ENCODE peak calls at places on chromosomes 2 and 18, in five cellular contexts. One of them, this sample, is unnamed.

GRCh38 chr2:40384714-40385113 is 67.2 kb downstream of the SLC8A1 start:
- DNase-seq in psoas muscle: no peak
- DNase-seq in Caco-2: no peak
- DNase-seq in neural progenitor cell: no peak
- DNase-seq in A549: no peak
- DNase-seq in this sample: no peak

GRCh38 chr2:113709022-113709421 is 47.4 kb downstream of the SLC35F5 start:
- DNase-seq in psoas muscle: no peak
- DNase-seq in Caco-2: no peak
- DNase-seq in neural progenitor cell: no peak
- DNase-seq in A549: no peak
- DNase-seq in this sample: no peak

GRCh38 chr2:215664847-215665525 is 229.1 kb upstream of the FN1 start:
- DNase-seq in psoas muscle: no peak
- DNase-seq in Caco-2: no peak
- DNase-seq in neural progenitor cell: no peak
- DNase-seq in A549: peak; percentile 51
- DNase-seq in this sample: no peak

GRCh38 chr2:201257941-201258665 is 2.2 kb upstream of the CASP8 start:
- DNase-seq in psoas muscle: peak; percentile 57
- DNase-seq in Caco-2: peak; percentile 64
- DNase-seq in neural progenitor cell: no peak
- DNase-seq in A549: peak; percentile 55
- DNase-seq in this sample: peak; percentile 98

GRCh38 chr2:37563375-37564011 is 107.9 kb downstream of the CDC42EP3 start:
- DNase-seq in psoas muscle: no peak
- DNase-seq in Caco-2: no peak
- DNase-seq in neural progenitor cell: no peak
- DNase-seq in A549: no peak
- DNase-seq in this sample: no peak

GRCh38 chr18:5601188-5601624 is 57.4 kb upstream of the EPB41L3 start:
- DNase-seq in psoas muscle: no peak
- DNase-seq in Caco-2: no peak
- DNase-seq in neural progenitor cell: no peak
- DNase-seq in A549: no peak
- DNase-seq in this sample: no peak

GRCh38 chr2:239911630-239912071 is 113.5 kb downstream of the NDUFA10 start:
- DNase-seq in psoas muscle: no peak
- DNase-seq in Caco-2: no peak
- DNase-seq in neural progenitor cell: no peak
- DNase-seq in A549: no peak
- DNase-seq in this sample: no peak

GRCh38 chr2:147531299-147531698 is 313.5 kb upstream of the ACVR2A start:
- DNase-seq in psoas muscle: no peak
- DNase-seq in Caco-2: no peak
- DNase-seq in neural progenitor cell: no peak
- DNase-seq in A549: no peak
- DNase-seq in this sample: no peak

GRCh38 chr18:76584414-76585310 is 89.6 kb upstream of the ZNF516 start:
- DNase-seq in psoas muscle: no peak
- DNase-seq in Caco-2: no peak
- DNase-seq in neural progenitor cell: no peak
- DNase-seq in A549: no peak
- DNase-seq in this sample: no peak

GRCh38 chr2:54952978-54953456 is 97.2 kb downstream of the RTN4 start:
- DNase-seq in psoas muscle: no peak
- DNase-seq in Caco-2: no peak
- DNase-seq in neural progenitor cell: no peak
- DNase-seq in A549: no peak
- DNase-seq in this sample: no peak

GRCh38 chr2:70688427-70688826 is 79.6 kb downstream of the ADD2 start:
- DNase-seq in psoas muscle: no peak
- DNase-seq in Caco-2: no peak
- DNase-seq in neural progenitor cell: no peak
- DNase-seq in A549: no peak
- DNase-seq in this sample: no peak

GRCh38 chr2:15939854-15940660 is at the start of gene MYCN:
- DNase-seq in psoas muscle: no peak
- DNase-seq in Caco-2: peak; percentile 92
- DNase-seq in neural progenitor cell: peak; percentile 95
- DNase-seq in A549: peak; percentile 44
- DNase-seq in this sample: no peak

GRCh38 chr2:32884346-32884745 is 62.4 kb upstream of the LTBP1 start:
- DNase-seq in psoas muscle: no peak
- DNase-seq in Caco-2: no peak
- DNase-seq in neural progenitor cell: no peak
- DNase-seq in A549: no peak
- DNase-seq in this sample: no peak

GRCh38 chr2:17752892-17753802 is 463 bp downstream of the SMC6 start:
- DNase-seq in psoas muscle: peak; percentile 40
- DNase-seq in Caco-2: peak; percentile 78
- DNase-seq in neural progenitor cell: peak; percentile 83
- DNase-seq in A549: peak; percentile 53
- DNase-seq in this sample: peak; percentile 46

GRCh38 chr2:232689152-232689910 is 7.8 kb upstream of the GIGYF2 start:
- DNase-seq in psoas muscle: peak; percentile 27
- DNase-seq in Caco-2: no peak
- DNase-seq in neural progenitor cell: no peak
- DNase-seq in A549: no peak
- DNase-seq in this sample: no peak

GRCh38 chr2:205675861-205676516 is 6.3 kb upstream of the NRP2 start:
- DNase-seq in psoas muscle: no peak
- DNase-seq in Caco-2: peak; percentile 73
- DNase-seq in neural progenitor cell: peak; percentile 67
- DNase-seq in A549: peak; percentile 67
- DNase-seq in this sample: no peak

GRCh38 chr2:84808279-84808678 is 72.6 kb downstream of the TRABD2A start:
- DNase-seq in psoas muscle: no peak
- DNase-seq in Caco-2: no peak
- DNase-seq in neural progenitor cell: no peak
- DNase-seq in A549: no peak
- DNase-seq in this sample: no peak

GRCh38 chr18:9673296-9674251 is 34.5 kb upstream of the RAB31 start:
- DNase-seq in psoas muscle: no peak
- DNase-seq in Caco-2: peak; percentile 85
- DNase-seq in neural progenitor cell: peak; percentile 44
- DNase-seq in A549: peak; percentile 94
- DNase-seq in this sample: no peak

GRCh38 chr2:218031771-218032257 is 29.0 kb upstream of the TNS1 start:
- DNase-seq in psoas muscle: no peak
- DNase-seq in Caco-2: no peak
- DNase-seq in neural progenitor cell: peak; percentile 1
- DNase-seq in A549: no peak
- DNase-seq in this sample: peak; percentile 3

GRCh38 chr2:232465061-232465460 is 9.1 kb downstream of the ALPI start:
- DNase-seq in psoas muscle: no peak
- DNase-seq in Caco-2: no peak
- DNase-seq in neural progenitor cell: no peak
- DNase-seq in A549: no peak
- DNase-seq in this sample: no peak

GRCh38 chr18:70672581-70672980 is 383.7 kb downstream of the SOCS6 start:
- DNase-seq in psoas muscle: no peak
- DNase-seq in Caco-2: no peak
- DNase-seq in neural progenitor cell: no peak
- DNase-seq in A549: no peak
- DNase-seq in this sample: peak; percentile 16

GRCh38 chr2:141038341-141038740 is 1092.5 kb downstream of the LRP1B start:
- DNase-seq in psoas muscle: no peak
- DNase-seq in Caco-2: no peak
- DNase-seq in neural progenitor cell: no peak
- DNase-seq in A549: no peak
- DNase-seq in this sample: no peak

GRCh38 chr2:156505696-156506095 is 69.5 kb downstream of the GPD2 start:
- DNase-seq in psoas muscle: no peak
- DNase-seq in Caco-2: no peak
- DNase-seq in neural progenitor cell: no peak
- DNase-seq in A549: no peak
- DNase-seq in this sample: no peak

GRCh38 chr2:19416784-19417684 is 58.6 kb upstream of the OSR1 start:
- DNase-seq in psoas muscle: no peak
- DNase-seq in Caco-2: no peak
- DNase-seq in neural progenitor cell: no peak
- DNase-seq in A549: no peak
- DNase-seq in this sample: no peak